ENCODE peak calls at places on chromosomes 12 and 14, in four cellular contexts. One of them, this sample, is unnamed.

GRCh38 chr12:42935756-42936155 is 346.2 kb upstream of the PRICKLE1 start:
- DNase-seq in stomach: no peak
- DNase-seq in HCT116: no peak
- DNase-seq in suprapubic skin: no peak
- DNase-seq in this sample: no peak

GRCh38 chr14:92958373-92959188 is 35.6 kb downstream of the CHGA start:
- DNase-seq in stomach: no peak
- DNase-seq in HCT116: no peak
- DNase-seq in suprapubic skin: no peak
- DNase-seq in this sample: no peak

GRCh38 chr14:37246427-37246829 is 48.7 kb downstream of the MIPOL1 start:
- DNase-seq in stomach: no peak
- DNase-seq in HCT116: peak
- DNase-seq in suprapubic skin: no peak
- DNase-seq in this sample: no peak

GRCh38 chr14:64800000-64800399 is 79.7 kb downstream of the SPTB start:
- DNase-seq in stomach: peak
- DNase-seq in HCT116: peak
- DNase-seq in suprapubic skin: no peak
- DNase-seq in this sample: no peak

GRCh38 chr14:36397357-36397756 is 76.9 kb upstream of the MBIP start:
- DNase-seq in stomach: no peak
- DNase-seq in HCT116: no peak
- DNase-seq in suprapubic skin: no peak
- DNase-seq in this sample: no peak

GRCh38 chr12:94282675-94283074 is 134.3 kb downstream of the PLXNC1 start:
- DNase-seq in stomach: peak
- DNase-seq in HCT116: no peak
- DNase-seq in suprapubic skin: no peak
- DNase-seq in this sample: no peak

GRCh38 chr12:95605087-95605486 is 53.8 kb upstream of the USP44 start:
- DNase-seq in stomach: no peak
- DNase-seq in HCT116: no peak
- DNase-seq in suprapubic skin: no peak
- DNase-seq in this sample: no peak

GRCh38 chr12:34033628-34034296 is 11.5 kb downstream of the ALG10 start:
- DNase-seq in stomach: no peak
- DNase-seq in HCT116: peak
- DNase-seq in suprapubic skin: no peak
- DNase-seq in this sample: no peak

GRCh38 chr12:70367268-70368141 is 1.4 kb downstream of the KCNMB4 start:
- DNase-seq in stomach: no peak
- DNase-seq in HCT116: no peak
- DNase-seq in suprapubic skin: no peak
- DNase-seq in this sample: no peak

GRCh38 chr12:67433393-67434175 is 164.4 kb downstream of the CAND1 start:
- DNase-seq in stomach: no peak
- DNase-seq in HCT116: no peak
- DNase-seq in suprapubic skin: no peak
- DNase-seq in this sample: no peak

GRCh38 chr12:121812320-121812871 is 8.6 kb downstream of the SETD1B start:
- DNase-seq in stomach: peak
- DNase-seq in HCT116: no peak
- DNase-seq in suprapubic skin: peak
- DNase-seq in this sample: peak

GRCh38 chr12:7375145-7375543 is 68.8 kb downstream of the CD163L1 start:
- DNase-seq in stomach: no peak
- DNase-seq in HCT116: no peak
- DNase-seq in suprapubic skin: no peak
- DNase-seq in this sample: no peak

GRCh38 chr12:65163755-65164154 is 5.6 kb upstream of the LEMD3 start:
- DNase-seq in stomach: no peak
- DNase-seq in HCT116: no peak
- DNase-seq in suprapubic skin: no peak
- DNase-seq in this sample: no peak

GRCh38 chr12:79233341-79233761 is 368.8 kb downstream of the SYT1 start:
- DNase-seq in stomach: no peak
- DNase-seq in HCT116: no peak
- DNase-seq in suprapubic skin: no peak
- DNase-seq in this sample: no peak

DNA sequence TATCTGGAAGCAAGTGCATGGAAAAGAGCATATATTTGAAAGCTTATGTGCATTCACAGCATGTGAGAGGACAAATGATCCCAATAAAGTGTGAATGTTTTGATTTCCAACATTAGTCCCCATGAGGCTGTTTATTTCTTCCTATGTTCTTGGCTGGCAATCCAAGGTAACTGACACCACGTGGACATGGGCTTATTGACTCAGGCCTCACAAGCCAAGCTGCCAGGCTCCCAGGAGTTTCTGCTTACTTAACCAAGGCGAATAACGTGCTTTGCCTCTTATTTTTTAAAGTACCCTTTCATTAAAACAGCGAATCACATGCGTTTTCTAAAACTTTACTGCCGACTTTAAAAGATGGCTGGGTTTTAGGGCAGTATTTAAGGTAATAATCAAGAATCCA is 441.7 kb downstream of the FUT8 start:
- DNase-seq in stomach: peak
- DNase-seq in HCT116: no peak
- DNase-seq in suprapubic skin: no peak
- DNase-seq in this sample: no peak
- TF ChIP-seq CTCF in stomach: no peak
- TF ChIP-seq CTCF in HCT116: no peak
- TF ChIP-seq CTCF in suprapubic skin: no peak
- TF ChIP-seq CTCF in this sample: no peak

GRCh38 chr14:22533057-22533704 is 55.8 kb downstream of the DAD1 start:
- DNase-seq in stomach: no peak
- DNase-seq in HCT116: no peak
- DNase-seq in suprapubic skin: no peak
- DNase-seq in this sample: no peak

GRCh38 chr14:22535126-22535525 is 53.9 kb downstream of the DAD1 start:
- DNase-seq in stomach: no peak
- DNase-seq in HCT116: no peak
- DNase-seq in suprapubic skin: no peak
- DNase-seq in this sample: no peak

GRCh38 chr14:22534547-22534946 is 54.5 kb downstream of the DAD1 start:
- DNase-seq in stomach: no peak
- DNase-seq in HCT116: no peak
- DNase-seq in suprapubic skin: no peak
- DNase-seq in this sample: no peak

GRCh38 chr14:22532345-22533056 is 56.5 kb downstream of the DAD1 start:
- DNase-seq in stomach: no peak
- DNase-seq in HCT116: no peak
- DNase-seq in suprapubic skin: no peak
- DNase-seq in this sample: no peak

DNA sequence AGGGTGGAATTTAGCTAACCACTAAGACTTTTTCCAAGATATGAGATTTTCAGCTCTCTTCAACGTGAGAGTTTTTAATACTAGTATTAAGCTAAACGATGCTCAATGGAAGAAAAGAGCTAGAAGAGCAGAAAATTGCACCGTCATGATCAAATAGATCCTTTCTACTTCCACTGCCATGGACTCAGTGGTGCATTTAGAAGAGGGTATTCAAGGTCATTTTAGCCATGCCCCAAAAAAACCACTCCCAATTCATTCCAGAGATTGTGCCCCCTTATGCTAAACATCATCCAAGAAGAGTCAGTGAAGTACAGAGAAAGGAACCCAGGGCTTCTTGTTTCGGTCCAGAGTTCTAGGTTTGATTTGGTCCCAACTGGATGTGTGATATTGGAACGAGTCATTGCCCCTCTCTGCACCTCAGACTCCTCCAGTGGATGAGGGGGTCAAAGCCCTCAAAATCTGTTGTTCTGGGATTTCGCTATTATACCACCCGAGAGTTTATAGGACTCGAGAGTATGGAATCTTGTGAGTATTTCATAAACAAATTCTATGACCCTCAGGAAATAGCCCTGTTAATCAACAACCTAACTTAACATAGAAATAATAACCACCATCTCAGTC is 55.2 kb downstream of the DAD1 start:
- DNase-seq in stomach: no peak
- DNase-seq in HCT116: no peak
- DNase-seq in suprapubic skin: no peak
- DNase-seq in this sample: no peak
- TF ChIP-seq POLR2A in stomach: no peak
- TF ChIP-seq POLR2A in HCT116: no peak
- TF ChIP-seq POLR2A in suprapubic skin: no peak
- TF ChIP-seq POLR2A in this sample: no peak

GRCh38 chr12:1474059-1474537 is 120.3 kb downstream of the FBXL14 start:
- DNase-seq in stomach: no peak
- DNase-seq in HCT116: peak
- DNase-seq in suprapubic skin: no peak
- DNase-seq in this sample: no peak
- H3K4me3 ChIP-seq in stomach: no peak
- H3K4me3 ChIP-seq in HCT116: peak
- H3K4me3 ChIP-seq in suprapubic skin: no peak
- H3K4me3 ChIP-seq in this sample: no peak

GRCh38 chr14:66831190-66831589 is 323.2 kb downstream of the GPHN start:
- DNase-seq in stomach: no peak
- DNase-seq in HCT116: no peak
- DNase-seq in suprapubic skin: no peak
- DNase-seq in this sample: no peak
- TF ChIP-seq CTCF in stomach: no peak
- TF ChIP-seq CTCF in HCT116: no peak
- TF ChIP-seq CTCF in suprapubic skin: no peak
- TF ChIP-seq CTCF in this sample: no peak

GRCh38 chr12:124495194-124495983 is 72.0 kb downstream of the NCOR2 start:
- DNase-seq in stomach: no peak
- DNase-seq in HCT116: no peak
- DNase-seq in suprapubic skin: no peak
- DNase-seq in this sample: no peak

GRCh38 chr12:124492879-124493808 is 74.3 kb downstream of the NCOR2 start:
- DNase-seq in stomach: no peak
- DNase-seq in HCT116: no peak
- DNase-seq in suprapubic skin: no peak
- DNase-seq in this sample: no peak

GRCh38 chr12:124491856-124492420 is 75.5 kb downstream of the NCOR2 start:
- DNase-seq in stomach: no peak
- DNase-seq in HCT116: no peak
- DNase-seq in suprapubic skin: no peak
- DNase-seq in this sample: no peak

GRCh38 chr12:124494751-124495129 is 72.7 kb downstream of the NCOR2 start:
- DNase-seq in stomach: no peak
- DNase-seq in HCT116: no peak
- DNase-seq in suprapubic skin: no peak
- DNase-seq in this sample: no peak

GRCh38 chr12:124493809-124494750 is 73.3 kb downstream of the NCOR2 start:
- DNase-seq in stomach: no peak
- DNase-seq in HCT116: no peak
- DNase-seq in suprapubic skin: peak
- DNase-seq in this sample: no peak
- TF ChIP-seq POLR2A in stomach: no peak
- TF ChIP-seq POLR2A in HCT116: no peak
- TF ChIP-seq POLR2A in suprapubic skin: no peak
- TF ChIP-seq POLR2A in this sample: no peak

DNA sequence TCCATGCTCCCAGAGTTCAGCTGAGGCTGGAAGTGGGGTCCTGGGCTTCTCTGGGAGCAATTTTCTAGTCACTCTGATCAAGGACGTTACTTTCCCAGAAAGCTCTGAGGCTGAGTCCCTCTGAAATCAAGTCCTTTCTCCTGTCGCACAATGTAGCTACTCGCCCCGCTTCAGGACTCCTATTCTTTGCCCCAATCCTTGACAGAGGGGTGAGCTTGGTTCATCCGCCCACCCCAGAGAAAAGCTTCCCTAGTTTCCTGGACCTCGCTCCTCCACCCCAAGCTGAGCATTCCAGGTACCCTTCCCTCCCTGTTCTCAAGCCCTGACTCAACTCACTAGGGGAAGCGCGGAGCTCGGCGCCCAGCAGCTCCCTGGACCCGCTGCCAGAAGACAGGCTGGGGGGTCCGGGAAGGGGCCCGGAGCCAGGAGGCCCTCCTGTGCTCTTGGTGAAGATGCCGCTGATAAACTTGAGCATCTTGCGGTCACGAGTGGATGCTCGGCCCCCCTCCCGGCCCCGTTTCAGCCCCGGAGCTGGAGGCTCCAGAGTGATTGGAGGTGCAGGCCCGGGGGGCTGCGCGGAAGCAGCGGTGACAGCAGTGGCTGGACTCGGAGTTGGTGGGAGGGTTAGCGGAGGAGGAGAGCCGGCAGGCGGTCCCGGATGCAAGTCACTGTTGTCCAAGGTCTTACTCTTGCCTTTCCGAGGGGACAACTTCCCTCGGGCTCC is 1.6 kb downstream of the AGAP2 start:
- DNase-seq in stomach: no peak
- DNase-seq in HCT116: no peak
- DNase-seq in suprapubic skin: no peak
- DNase-seq in this sample: no peak
- H3K4me3 ChIP-seq in stomach: peak
- H3K4me3 ChIP-seq in HCT116: no peak
- H3K4me3 ChIP-seq in suprapubic skin: peak
- H3K4me3 ChIP-seq in this sample: no peak

DNA sequence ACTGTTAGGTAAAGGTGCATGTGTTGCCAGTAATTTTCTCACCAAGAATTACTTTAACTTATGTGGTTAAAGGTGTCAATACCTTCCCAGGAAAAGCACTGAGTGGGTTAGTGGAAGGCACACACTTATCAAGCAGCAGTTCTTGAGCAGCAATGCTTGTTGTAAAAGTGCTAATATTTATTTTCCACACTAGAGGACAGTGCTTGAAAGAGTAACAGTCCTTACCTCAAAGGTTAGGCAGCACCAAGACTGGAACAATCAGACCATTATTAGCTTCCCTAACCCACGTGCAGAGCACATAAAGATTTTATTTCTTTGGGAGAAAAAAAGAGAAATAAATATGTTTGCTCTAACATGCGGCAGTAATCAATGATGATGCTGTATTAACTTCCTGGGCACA is 48.8 kb upstream of the KRR1 start:
- DNase-seq in stomach: no peak
- DNase-seq in HCT116: no peak
- DNase-seq in suprapubic skin: no peak
- DNase-seq in this sample: no peak
- TF ChIP-seq CTCF in stomach: no peak
- TF ChIP-seq CTCF in HCT116: peak
- TF ChIP-seq CTCF in suprapubic skin: no peak
- TF ChIP-seq CTCF in this sample: no peak